ENCODE peak calls at places on chromosome 22, in four cellular contexts. One of them, this sample, is unnamed.

GRCh38 chr22:22094921-22095320 is 112.3 kb upstream of the TOP3B start:
- DNase-seq in IMR-90: peak
- DNase-seq in astrocyte of the spinal cord: peak
- DNase-seq in omental fat pad: no peak
- DNase-seq in this sample: peak

GRCh38 chr22:36977401-36977861 is 41.8 kb downstream of the TST start:
- DNase-seq in astrocyte of the spinal cord: peak
- DNase-seq in omental fat pad: no peak
- DNase-seq in IMR-90: peak
- DNase-seq in this sample: peak

GRCh38 chr22:39292002-39292401 is 27.4 kb downstream of the RPL3 start:
- DNase-seq in omental fat pad: no peak
- DNase-seq in IMR-90: no peak
- DNase-seq in astrocyte of the spinal cord: no peak
- DNase-seq in this sample: no peak

GRCh38 chr22:50008151-50009040 is 4.2 kb downstream of the IL17REL start:
- DNase-seq in astrocyte of the spinal cord: no peak
- DNase-seq in omental fat pad: no peak
- DNase-seq in IMR-90: no peak
- DNase-seq in this sample: no peak

GRCh38 chr22:26901228-26901816 is 243.9 kb downstream of the MIAT start:
- DNase-seq in IMR-90: no peak
- DNase-seq in omental fat pad: no peak
- DNase-seq in astrocyte of the spinal cord: no peak
- DNase-seq in this sample: no peak

GRCh38 chr22:23242473-23243001 is 62.2 kb downstream of the BCR start:
- DNase-seq in IMR-90: peak
- DNase-seq in omental fat pad: no peak
- DNase-seq in astrocyte of the spinal cord: peak
- DNase-seq in this sample: peak

GRCh38 chr22:49977578-49977977 is 17.0 kb downstream of the PIM3 start:
- DNase-seq in IMR-90: no peak
- DNase-seq in omental fat pad: peak
- DNase-seq in astrocyte of the spinal cord: no peak
- DNase-seq in this sample: no peak

GRCh38 chr22:38238519-38239051 is 34.2 kb downstream of the TMEM184B start:
- DNase-seq in astrocyte of the spinal cord: peak
- DNase-seq in IMR-90: peak
- DNase-seq in omental fat pad: no peak
- DNase-seq in this sample: peak

GRCh38 chr22:26610072-26610958 is 7.5 kb downstream of the CRYBB1 start:
- DNase-seq in astrocyte of the spinal cord: peak
- DNase-seq in omental fat pad: no peak
- DNase-seq in IMR-90: peak
- DNase-seq in this sample: peak

GRCh38 chr22:22912722-22913253 is 25.2 kb downstream of the IGLL5 start:
- DNase-seq in omental fat pad: no peak
- DNase-seq in IMR-90: no peak
- DNase-seq in astrocyte of the spinal cord: no peak
- DNase-seq in this sample: no peak

GRCh38 chr22:46777609-46777970 is 15.1 kb downstream of the TBC1D22A start:
- DNase-seq in omental fat pad: no peak
- DNase-seq in astrocyte of the spinal cord: no peak
- DNase-seq in IMR-90: no peak
- DNase-seq in this sample: no peak

GRCh38 chr22:44496305-44496704 is 1.7 kb downstream of the RTL6 start:
- DNase-seq in omental fat pad: no peak
- DNase-seq in IMR-90: no peak
- DNase-seq in astrocyte of the spinal cord: no peak
- DNase-seq in this sample: no peak

GRCh38 chr22:37431811-37432707 is 4.8 kb upstream of the ELFN2 start:
- DNase-seq in IMR-90: peak
- DNase-seq in omental fat pad: no peak
- DNase-seq in astrocyte of the spinal cord: peak
- DNase-seq in this sample: peak

GRCh38 chr22:18033204-18033998 is 9.0 kb upstream of the MICAL3 start:
- DNase-seq in IMR-90: peak
- DNase-seq in astrocyte of the spinal cord: no peak
- DNase-seq in omental fat pad: no peak
- DNase-seq in this sample: peak

GRCh38 chr22:30178180-30179126 is 68.1 kb downstream of the LIF start:
- DNase-seq in astrocyte of the spinal cord: peak
- DNase-seq in IMR-90: no peak
- DNase-seq in omental fat pad: no peak
- DNase-seq in this sample: no peak

GRCh38 chr22:38272373-38273134 is at the start of gene TMEM184B:
- DNase-seq in IMR-90: peak
- DNase-seq in omental fat pad: peak
- DNase-seq in astrocyte of the spinal cord: peak
- DNase-seq in this sample: peak

GRCh38 chr22:45064313-45065268 is 54.8 kb upstream of the PHF21B start:
- DNase-seq in IMR-90: peak
- DNase-seq in omental fat pad: no peak
- DNase-seq in astrocyte of the spinal cord: peak
- DNase-seq in this sample: peak

GRCh38 chr22:27879923-27880322 is 39.1 kb downstream of the PITPNB start:
- DNase-seq in IMR-90: peak
- DNase-seq in astrocyte of the spinal cord: peak
- DNase-seq in omental fat pad: no peak
- DNase-seq in this sample: peak

GRCh38 chr22:22772883-22773282 is 114.7 kb upstream of the IGLL5 start:
- DNase-seq in astrocyte of the spinal cord: no peak
- DNase-seq in IMR-90: no peak
- DNase-seq in omental fat pad: no peak
- DNase-seq in this sample: no peak

GRCh38 chr22:25402501-25403283 is 161.8 kb upstream of the GRK3 start:
- DNase-seq in astrocyte of the spinal cord: no peak
- DNase-seq in IMR-90: peak
- DNase-seq in omental fat pad: no peak
- DNase-seq in this sample: peak

GRCh38 chr22:28497188-28497587 is 182.5 kb downstream of the TTC28 start:
- DNase-seq in omental fat pad: no peak
- DNase-seq in IMR-90: peak
- DNase-seq in astrocyte of the spinal cord: no peak
- DNase-seq in this sample: peak

DNA sequence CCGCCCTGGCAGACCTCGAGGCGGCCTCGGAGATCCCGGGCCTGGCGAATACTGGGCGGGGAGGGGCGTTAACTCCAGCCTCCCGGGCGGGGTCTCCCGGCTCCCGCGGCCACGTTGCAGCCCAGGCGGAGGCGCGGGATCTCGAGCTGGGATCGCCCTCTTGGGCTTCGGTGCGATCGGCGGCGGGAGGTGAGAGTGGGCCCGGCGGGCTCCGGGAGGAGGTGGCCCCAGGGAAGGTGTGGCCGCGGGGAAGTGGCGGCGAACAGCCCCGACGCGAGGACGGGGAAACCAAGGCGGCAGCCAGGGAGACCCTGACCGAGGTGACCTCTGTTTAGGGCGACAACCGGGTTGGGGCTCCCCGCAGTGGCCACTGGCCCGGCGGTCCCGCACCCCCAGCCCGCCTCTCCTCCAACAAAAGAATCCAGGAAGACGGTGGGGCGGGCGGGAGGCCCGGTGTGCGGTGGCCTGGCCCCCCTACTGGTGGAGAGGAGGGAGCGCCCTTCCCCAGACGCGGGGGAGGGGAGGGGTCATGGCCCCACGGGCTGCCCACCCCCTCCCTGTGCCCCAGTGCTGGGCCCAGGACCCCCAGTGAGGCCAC is at the start of gene PHETA2:
- DNase-seq in astrocyte of the spinal cord: peak
- DNase-seq in omental fat pad: no peak
- DNase-seq in IMR-90: peak
- DNase-seq in this sample: peak
- TF ChIP-seq CTCF in astrocyte of the spinal cord: peak
- TF ChIP-seq CTCF in omental fat pad: no peak
- TF ChIP-seq CTCF in IMR-90: peak
- TF ChIP-seq CTCF in this sample: peak

GRCh38 chr22:43481528-43482309 is 69.9 kb downstream of the MPPED1 start:
- DNase-seq in IMR-90: no peak
- DNase-seq in omental fat pad: no peak
- DNase-seq in astrocyte of the spinal cord: no peak
- DNase-seq in this sample: no peak
- TF ChIP-seq CTCF in IMR-90: no peak
- TF ChIP-seq CTCF in omental fat pad: no peak
- TF ChIP-seq CTCF in astrocyte of the spinal cord: no peak
- TF ChIP-seq CTCF in this sample: no peak

GRCh38 chr22:33124471-33124870 is 66.3 kb upstream of the SYN3 start:
- DNase-seq in omental fat pad: no peak
- DNase-seq in astrocyte of the spinal cord: no peak
- DNase-seq in IMR-90: no peak
- DNase-seq in this sample: no peak

GRCh38 chr22:33129621-33130020 is 71.4 kb upstream of the SYN3 start:
- DNase-seq in astrocyte of the spinal cord: no peak
- DNase-seq in IMR-90: no peak
- DNase-seq in omental fat pad: no peak
- DNase-seq in this sample: no peak

GRCh38 chr22:33130473-33130872 is 72.3 kb upstream of the SYN3 start:
- DNase-seq in omental fat pad: no peak
- DNase-seq in IMR-90: no peak
- DNase-seq in astrocyte of the spinal cord: no peak
- DNase-seq in this sample: no peak

DNA sequence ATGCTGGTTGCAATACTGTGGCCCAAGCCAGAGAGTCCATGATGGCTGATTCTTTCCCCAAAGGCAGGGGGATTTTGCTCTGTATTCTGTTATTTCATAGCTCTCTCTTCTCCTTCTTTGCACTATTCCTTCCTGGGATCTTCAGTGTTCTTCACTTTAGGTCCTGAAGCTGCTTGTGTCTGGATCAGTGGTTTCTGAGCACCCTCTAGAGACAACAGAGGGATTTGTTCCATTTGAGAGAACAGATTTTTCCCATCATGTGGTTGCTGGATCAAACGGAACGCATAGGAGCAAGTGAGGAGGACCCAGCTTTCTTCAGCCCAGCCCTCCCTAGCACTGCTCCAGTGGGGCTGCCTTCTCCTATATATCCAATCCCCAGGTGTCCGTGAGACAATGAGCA is 68.7 kb upstream of the SYN3 start:
- DNase-seq in astrocyte of the spinal cord: no peak
- DNase-seq in IMR-90: no peak
- DNase-seq in omental fat pad: no peak
- DNase-seq in this sample: no peak
- TF ChIP-seq CTCF in astrocyte of the spinal cord: no peak
- TF ChIP-seq CTCF in IMR-90: no peak
- TF ChIP-seq CTCF in omental fat pad: no peak
- TF ChIP-seq CTCF in this sample: no peak

DNA sequence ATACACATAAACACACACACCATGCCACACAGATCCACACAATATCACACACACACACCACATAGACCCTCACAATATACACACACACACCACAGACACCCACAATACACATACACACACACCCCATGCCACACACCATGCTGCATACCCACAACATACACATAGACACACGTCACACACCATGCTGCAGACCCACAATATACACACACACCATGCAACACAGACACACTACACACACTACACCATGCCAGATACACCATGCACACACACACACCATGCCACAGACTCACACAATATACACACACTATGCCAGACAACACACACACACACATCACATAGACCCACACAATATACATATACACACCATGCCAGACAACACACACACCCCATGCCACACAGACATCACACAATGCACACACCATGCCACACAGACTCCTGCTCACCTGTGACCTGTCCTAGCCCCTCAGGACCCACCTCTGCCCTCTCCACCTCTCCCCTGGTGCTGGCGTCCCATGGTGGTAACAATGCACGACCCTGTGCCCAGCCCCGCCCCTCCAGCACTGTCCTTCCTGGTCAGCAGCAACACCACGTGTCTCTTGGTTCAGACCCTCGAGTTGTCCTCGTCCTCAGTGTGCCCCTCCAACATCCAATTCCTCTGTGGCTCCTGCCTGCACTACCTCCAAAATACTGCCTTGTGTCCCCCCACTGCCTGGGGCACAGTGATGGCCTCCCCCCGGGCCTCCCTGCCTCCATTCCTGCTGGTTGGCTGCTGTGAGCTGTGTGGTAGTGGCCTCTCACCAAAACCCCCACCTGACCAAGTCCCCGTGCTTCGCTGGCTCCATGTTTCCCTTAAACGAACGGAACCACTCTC is 23.7 kb upstream of the RFPL3 start:
- DNase-seq in astrocyte of the spinal cord: no peak
- DNase-seq in IMR-90: no peak
- DNase-seq in omental fat pad: no peak
- DNase-seq in this sample: no peak
- TF ChIP-seq CTCF in astrocyte of the spinal cord: no peak
- TF ChIP-seq CTCF in IMR-90: no peak
- TF ChIP-seq CTCF in omental fat pad: no peak
- TF ChIP-seq CTCF in this sample: no peak

GRCh38 chr22:35380013-35380412 is 883 bp upstream of the HMOX1 start:
- DNase-seq in IMR-90: peak
- DNase-seq in astrocyte of the spinal cord: no peak
- DNase-seq in omental fat pad: no peak
- DNase-seq in this sample: no peak

GRCh38 chr22:35379146-35379993 is 1.5 kb upstream of the HMOX1 start:
- DNase-seq in IMR-90: no peak
- DNase-seq in omental fat pad: no peak
- DNase-seq in astrocyte of the spinal cord: no peak
- DNase-seq in this sample: no peak

GRCh38 chr22:35381424-35381772 is 502 bp downstream of the HMOX1 start:
- DNase-seq in astrocyte of the spinal cord: no peak
- DNase-seq in IMR-90: no peak
- DNase-seq in omental fat pad: no peak
- DNase-seq in this sample: no peak

GRCh38 chr22:35378547-35379078 is 2.3 kb upstream of the HMOX1 start:
- DNase-seq in omental fat pad: no peak
- DNase-seq in IMR-90: no peak
- DNase-seq in astrocyte of the spinal cord: no peak
- DNase-seq in this sample: no peak

DNA sequence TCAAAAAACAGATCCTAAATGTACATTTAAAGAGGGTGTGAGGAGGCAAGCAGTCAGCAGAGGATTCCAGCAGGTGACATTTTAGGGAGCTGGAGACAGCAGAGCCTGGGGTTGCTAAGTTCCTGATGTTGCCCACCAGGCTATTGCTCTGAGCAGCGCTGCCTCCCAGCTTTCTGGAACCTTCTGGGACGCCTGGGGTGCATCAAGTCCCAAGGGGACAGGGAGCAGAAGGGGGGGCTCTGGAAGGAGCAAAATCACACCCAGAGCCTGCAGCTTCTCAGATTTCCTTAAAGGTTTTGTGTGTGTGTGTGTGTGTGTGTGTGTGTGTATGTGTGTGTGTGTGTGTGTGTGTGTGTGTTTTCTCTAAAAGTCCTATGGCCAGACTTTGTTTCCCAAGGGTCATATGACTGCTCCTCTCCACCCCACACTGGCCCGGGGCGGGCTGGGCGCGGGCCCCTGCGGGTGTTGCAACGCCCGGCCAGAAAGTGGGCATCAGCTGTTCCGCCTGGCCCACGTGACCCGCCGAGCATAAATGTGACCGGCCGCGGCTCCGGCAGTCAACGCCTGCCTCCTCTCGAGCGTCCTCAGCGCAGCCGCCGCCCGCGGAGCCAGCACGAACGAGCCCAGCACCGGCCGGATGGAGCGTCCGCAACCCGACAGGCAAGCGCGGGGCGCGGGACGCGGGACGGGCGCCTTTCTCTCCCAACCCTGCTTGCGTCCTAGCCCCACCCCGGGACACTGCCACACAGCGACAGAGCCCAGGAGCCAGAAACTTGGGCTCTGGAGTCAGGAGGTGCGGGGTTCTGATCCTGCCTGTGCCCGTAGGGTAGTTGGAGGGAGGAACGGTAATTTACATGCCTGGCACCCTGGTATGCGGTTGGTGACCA is at the start of gene HMOX1:
- DNase-seq in omental fat pad: peak
- DNase-seq in astrocyte of the spinal cord: peak
- DNase-seq in IMR-90: peak
- DNase-seq in this sample: peak
- TF ChIP-seq CTCF in omental fat pad: no peak
- TF ChIP-seq CTCF in astrocyte of the spinal cord: peak
- TF ChIP-seq CTCF in IMR-90: peak
- TF ChIP-seq CTCF in this sample: no peak